ENCODE peak calls at places on chromosomes 13 and 19, in four cellular contexts. S, H, P and J are unnamed samples.

GRCh38 chr19:2528543-2529173 is 52.7 kb downstream of the GADD45B start:
- DNase-seq in S (no peak), P (no peak), H (no peak), J (no peak)

GRCh38 chr19:41328157-41328817 is 18.3 kb downstream of the CCDC97 start:
- DNase-seq in S (no peak), H (no peak), P (no peak), J (peak; percentile 54)

GRCh38 chr13:114148521-114148855 is 16.1 kb upstream of the RASA3 start:
- DNase-seq in H (no peak), P (no peak), S (no peak), J (no peak)

GRCh38 chr13:71935166-71935840 is 68.3 kb upstream of the DACH1 start:
- DNase-seq in S (no peak), H (no peak), P (no peak), J (no peak)

GRCh38 chr19:58352760-58353671 is at the start of gene A1BG:
- DNase-seq in P (no peak), S (no peak), H (no peak), J (no peak)

GRCh38 chr19:16112778-16113177 is 1.1 kb downstream of the RAB8A start:
- DNase-seq in S (no peak), P (peak; percentile 68), H (no peak), J (no peak)

GRCh38 chr13:42028113-42028799 is 20.2 kb upstream of the DGKH start:
- DNase-seq in P (no peak), S (peak; percentile 9), H (peak; percentile 68), J (no peak)

GRCh38 chr19:3135961-3136683 is at the start of gene GNA15:
- DNase-seq in H (no peak), S (no peak), P (no peak), J (no peak)

GRCh38 chr13:62997038-62997619 is 1581.5 kb upstream of the PCDH20 start:
- DNase-seq in H (no peak), P (no peak), S (no peak), J (no peak)

GRCh38 chr13:42140494-42140893 is 92.0 kb downstream of the DGKH start:
- DNase-seq in S (no peak), H (no peak), P (no peak), J (no peak)

GRCh38 chr19:56476671-56477428 is at the start of gene ZNF667:
- DNase-seq in P (no peak), H (no peak), S (no peak), J (peak; percentile 3)

GRCh38 chr19:18274303-18274775 is at the start of gene IQCN:
- DNase-seq in S (peak; percentile 53), P (no peak), H (peak; percentile 62), J (no peak)

GRCh38 chr13:112892759-112893569 is 76.0 kb upstream of the MCF2L start:
- DNase-seq in S (no peak), H (peak; percentile 83), P (no peak), J (peak; percentile 34)

GRCh38 chr19:39951686-39952085 is 17.3 kb upstream of the FCGBP start:
- DNase-seq in H (no peak), P (no peak), S (peak; percentile 89), J (no peak)

GRCh38 chr13:51380269-51380668 is 40.8 kb downstream of the SERPINE3 start:
- DNase-seq in P (no peak), H (no peak), S (no peak), J (peak; percentile 76)

GRCh38 chr19:45640849-45641273 is 1.7 kb upstream of the EML2 start:
- DNase-seq in S (no peak), P (peak; percentile 66), H (peak; percentile 13), J (no peak)

GRCh38 chr19:51509823-51510660 is 8.4 kb upstream of the SIGLEC12 start:
- DNase-seq in S (no peak), P (peak; percentile 66), H (no peak), J (no peak)

GRCh38 chr13:58397596-58398387 is 766.2 kb downstream of the PCDH17 start:
- DNase-seq in H (no peak), S (no peak), P (no peak), J (no peak)

DNA sequence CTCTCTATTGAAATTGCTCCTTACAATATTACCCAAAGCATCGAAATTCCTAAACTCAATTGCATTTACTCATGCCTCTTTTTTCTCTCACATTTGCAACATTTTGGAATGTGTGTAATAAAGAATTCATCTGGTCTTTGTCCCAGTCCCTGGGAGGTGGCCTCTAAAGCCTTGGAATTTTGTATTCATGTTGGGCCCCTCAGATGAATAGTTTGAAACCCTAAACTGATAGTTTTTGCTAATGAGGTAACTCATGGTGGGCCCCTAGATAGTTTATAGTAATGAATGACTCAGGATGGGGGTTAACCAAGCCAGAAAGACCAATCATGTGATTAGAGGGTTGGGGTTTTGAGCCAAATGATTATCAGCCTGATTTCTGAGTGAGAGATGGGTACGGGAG is 490.4 kb downstream of the DIAPH3 start:
- DNase-seq in S (no peak), H (no peak), P (no peak), J (no peak)
- H3K4me2 ChIP-seq in S (no peak overlapping the region), H (no peak overlapping the region), P (no peak overlapping the region), J (no peak overlapping the region)

GRCh38 chr13:40749327-40749726 is 21.7 kb downstream of the MRPS31 start:
- DNase-seq in S (no peak), P (no peak), H (no peak), J (peak; percentile 17)
- TF ChIP-seq MYC in S (no peak), P (no peak), H (no peak), J (no peak)

DNA sequence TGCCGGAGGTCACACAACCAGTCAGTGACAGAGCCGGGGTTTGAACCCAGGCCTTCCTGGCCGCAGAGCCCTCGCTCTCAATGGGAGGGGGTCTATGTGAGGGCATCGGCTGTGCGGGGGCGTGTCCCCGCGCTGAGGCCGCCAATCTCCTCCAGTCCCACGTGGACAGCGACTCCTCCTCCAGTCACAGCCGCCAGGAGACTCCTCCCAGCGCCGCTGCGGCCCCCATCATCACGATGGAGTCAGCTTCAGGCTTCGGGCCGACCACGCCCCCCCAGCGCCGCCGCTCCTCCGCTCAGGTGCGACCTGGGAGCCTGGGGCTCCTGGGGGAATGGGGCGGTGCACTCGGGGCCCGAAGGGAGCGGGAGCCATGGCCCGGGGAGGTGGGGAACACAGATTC is 6.0 kb downstream of the SPRED3 start:
- DNase-seq in S (no peak), H (peak; percentile 56), P (no peak), J (peak; percentile 13)
- TF ChIP-seq JUN in S (no peak), H (no peak), P (no peak), J (no peak)

GRCh38 chr19:6091771-6092291 is 18.5 kb downstream of the RFX2 start:
- DNase-seq in S (no peak), H (no peak), P (no peak), J (no peak)
- H3K4me2 ChIP-seq in S (peak overlapping the region; percentile 97), H (peak overlapping the region; percentile 54), P (peak overlapping the region; percentile 78), J (peak overlapping the region; percentile 10)